ENCODE peak calls at places on chromosomes 16 and 17, in eight cellular contexts. W is PC-3, O is MM.1S, P is GM23248, H is hepatocyte, X is OCI-LY7, N is GM23338, F is HCT116. I is an unnamed sample. For H3K9me2, the result is how much of the 10 kb centered on the place peaks cover.

GRCh38 chr17:3890082-3890892 is 2.6 kb downstream of the CAMKK1 start:
- DNase-seq in W (peak), O (no peak), P (peak), H (peak), X (no peak), N (no peak), F (peak), I (peak)

GRCh38 chr16:31356566-31357323 is 1.8 kb downstream of the ITGAX start:
- DNase-seq in W (no peak), O (no peak), P (no peak), H (no peak), X (no peak), N (peak), F (no peak), I (no peak)

GRCh38 chr17:50582741-50583140 is 22.2 kb downstream of the CACNA1G start:
- DNase-seq in W (no peak), O (no peak), P (no peak), H (no peak), X (no peak), N (no peak), F (no peak), I (no peak)

GRCh38 chr16:54118846-54119245 is 167.7 kb downstream of the IRX3 start:
- DNase-seq in W (no peak), O (no peak), P (peak), H (no peak), X (no peak), N (no peak), F (no peak), I (no peak)

GRCh38 chr16:69917739-69918138 is 33.4 kb upstream of the CLEC18A start:
- DNase-seq in W (peak), O (no peak), P (peak), H (peak), X (no peak), N (peak), F (no peak), I (peak)

GRCh38 chr16:10835281-10835931 is 16.8 kb upstream of the TVP23A start:
- DNase-seq in W (no peak), O (no peak), P (no peak), H (no peak), X (no peak), N (no peak), F (no peak), I (no peak)

GRCh38 chr16:89958068-89958467 is 9.5 kb downstream of the DEF8 start:
- DNase-seq in W (peak), O (no peak), P (peak), H (no peak), X (peak), N (peak), F (peak), I (no peak)

GRCh38 chr17:22694362-22695227 is 1002.3 kb downstream of the KCNJ18 start:
- DNase-seq in W (no peak), O (no peak), P (no peak), H (no peak), X (no peak), N (peak), F (no peak), I (no peak)

GRCh38 chr17:64161380-64161779 is 31.4 kb upstream of the ERN1 start:
- DNase-seq in W (no peak), O (no peak), P (peak), H (no peak), X (no peak), N (no peak), F (no peak), I (no peak)

GRCh38 chr16:54506691-54507090 is 220.1 kb upstream of the IRX3 start:
- DNase-seq in W (no peak), O (no peak), P (no peak), H (no peak), X (no peak), N (peak), F (no peak), I (no peak)

GRCh38 chr16:29876578-29877249 is 13.7 kb upstream of the CDIPT start:
- DNase-seq in W (no peak), O (no peak), P (peak), H (no peak), X (no peak), N (peak), F (no peak), I (no peak)

GRCh38 chr17:70329751-70330150 is 160.4 kb downstream of the KCNJ2 start:
- DNase-seq in W (no peak), O (no peak), P (no peak), H (no peak), X (no peak), N (no peak), F (no peak), I (no peak)

GRCh38 chr17:79849953-79850352 is 10.7 kb upstream of the CBX4 start:
- DNase-seq in W (no peak), O (no peak), P (no peak), H (peak), X (no peak), N (no peak), F (no peak), I (no peak)

GRCh38 chr17:6429266-6429665 is 5.7 kb downstream of the AIPL1 start:
- DNase-seq in W (no peak), O (no peak), P (no peak), H (no peak), X (no peak), N (no peak), F (no peak), I (no peak)

GRCh38 chr16:19130852-19131808 is 17.4 kb downstream of the ITPRIPL2 start:
- DNase-seq in W (peak), O (no peak), P (peak), H (peak), X (peak), N (peak), F (no peak), I (no peak)

GRCh38 chr16:5438591-5438990 is 341.0 kb upstream of the EEF2KMT start:
- DNase-seq in W (no peak), O (no peak), P (no peak), H (no peak), X (no peak), N (no peak), F (peak), I (no peak)

GRCh38 chr16:8998114-8998513 is 34.4 kb upstream of the USP7 start:
- DNase-seq in W (peak), O (no peak), P (peak), H (peak), X (no peak), N (no peak), F (no peak), I (no peak)

GRCh38 chr17:3594976-3595375 is 14.2 kb downstream of the TRPV1 start:
- DNase-seq in W (no peak), O (no peak), P (no peak), H (no peak), X (no peak), N (no peak), F (no peak), I (no peak)

GRCh38 chr16:9976641-9977040 is 205.6 kb downstream of the GRIN2A start:
- DNase-seq in W (no peak), O (no peak), P (no peak), H (no peak), X (no peak), N (no peak), F (no peak), I (no peak)

GRCh38 chr17:21275047-21275578 is 9.4 kb upstream of the MAP2K3 start:
- DNase-seq in W (no peak), O (no peak), P (no peak), H (peak), X (no peak), N (peak), F (no peak), I (no peak)

GRCh38 chr17:21817791-21818364 is 125.6 kb downstream of the KCNJ18 start:
- DNase-seq in W (no peak), O (no peak), P (no peak), H (no peak), X (no peak), N (no peak), F (no peak), I (peak)

GRCh38 chr16:86087561-86088230 is 188.7 kb downstream of the IRF8 start:
- DNase-seq in W (no peak), O (no peak), P (no peak), H (no peak), X (no peak), N (no peak), F (no peak), I (no peak)

GRCh38 chr16:86609115-86609514 is 30.8 kb downstream of the FOXL1 start:
- DNase-seq in W (no peak), O (no peak), P (peak), H (no peak), X (no peak), N (no peak), F (no peak), I (no peak)

GRCh38 chr16:79154081-79154480 is 446.5 kb downstream of the MAF start:
- DNase-seq in W (no peak), O (no peak), P (no peak), H (no peak), X (no peak), N (no peak), F (no peak), I (no peak)

GRCh38 chr17:27407916-27408846 is 48.1 kb upstream of the KSR1 start:
- DNase-seq in W (peak), O (no peak), P (peak), H (peak), X (no peak), N (no peak), F (peak), I (peak)

GRCh38 chr17:34241062-34241461 is 14.0 kb upstream of the CCL2 start:
- DNase-seq in W (no peak), O (no peak), P (no peak), H (no peak), X (no peak), N (no peak), F (no peak), I (no peak)

GRCh38 chr16:48613061-48613957 is 3.3 kb upstream of the N4BP1 start:
- DNase-seq in W (peak), O (peak), P (peak), H (peak), X (peak), N (peak), F (no peak), I (peak)

GRCh38 chr16:27330542-27330941 is 16.8 kb downstream of the IL4R start:
- DNase-seq in W (no peak), O (no peak), P (peak), H (peak), X (no peak), N (no peak), F (no peak), I (peak)

GRCh38 chr17:804541-805435 is 22.6 kb downstream of the MRM3 start:
- DNase-seq in W (no peak), O (no peak), P (no peak), H (no peak), X (no peak), N (peak), F (no peak), I (no peak)

GRCh38 chr17:50899559-50900319 is 33.6 kb upstream of the TOB1 start:
- DNase-seq in W (no peak), O (no peak), P (no peak), H (no peak), X (no peak), N (no peak), F (no peak), I (no peak)

GRCh38 chr16:38941-39892 is 14.2 kb downstream of the POLR3K start:
- DNase-seq in W (peak), O (peak), P (no peak), H (peak), X (peak), N (no peak), F (no peak), I (peak)

GRCh38 chr16:66360624-66361324 is 5.7 kb upstream of the CDH5 start:
- DNase-seq in W (no peak), O (peak), P (no peak), H (no peak), X (peak), N (no peak), F (no peak), I (no peak)
- H3K9me2 ChIP-seq in W (under half), O (under half), P (under half), H (under half), X (under half), N (under half), F (under half), I (under half)

DNA sequence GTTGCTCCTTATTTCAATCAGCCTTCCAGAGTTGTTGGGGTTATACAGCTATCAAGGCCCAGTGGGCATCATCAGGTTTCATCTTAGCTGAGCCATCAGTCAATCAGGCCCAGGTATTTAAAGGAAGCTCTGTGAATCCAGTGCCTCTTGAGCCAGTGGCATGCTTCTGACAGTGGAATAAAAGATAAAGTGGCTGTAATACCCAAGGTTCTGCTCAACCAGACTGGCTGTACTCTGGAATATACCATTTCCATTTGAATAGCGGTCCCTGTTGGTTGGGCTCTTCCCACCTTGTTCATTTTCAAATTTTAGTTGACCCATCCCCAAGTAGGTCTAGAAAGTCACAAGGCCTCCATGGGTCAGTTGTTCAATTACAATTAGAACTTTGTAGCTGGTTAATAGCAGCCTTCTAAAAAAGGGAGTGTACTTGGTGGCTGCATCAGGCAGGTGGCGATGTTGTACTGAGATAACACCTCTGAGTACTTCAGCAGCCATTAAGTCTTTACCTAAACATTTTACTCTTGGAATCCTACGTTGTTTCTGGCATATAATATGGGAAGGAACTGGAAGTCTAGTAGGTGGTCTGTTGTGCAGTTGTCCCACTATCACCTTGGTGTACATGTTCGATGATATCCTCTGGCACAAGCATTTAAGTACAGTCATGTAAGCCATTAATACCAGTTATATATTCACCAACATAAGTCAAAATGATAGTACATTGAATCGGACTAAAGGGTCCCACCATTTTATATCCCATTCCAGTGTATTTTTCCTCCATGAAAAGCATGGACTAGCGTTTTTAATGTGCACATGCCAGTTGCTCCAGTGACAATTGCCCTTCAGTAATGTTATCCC is 294.1 kb downstream of the BCAS3 start:
- DNase-seq in W (peak), O (peak), P (peak), H (peak), X (peak), N (peak), F (peak), I (peak)
- H2AFZ ChIP-seq in W (peak), O (no peak), P (no peak), H (no peak), X (no peak), N (no peak), F (no peak), I (no peak)

GRCh38 chr17:46738544-46738943 is 79.9 kb downstream of the WNT3 start:
- DNase-seq in W (no peak), O (no peak), P (peak), H (no peak), X (no peak), N (no peak), F (no peak), I (peak)
- H3K9me2 ChIP-seq in W (under half), O (under half), P (under half), H (under half), X (under half), N (under half), F (under half), I (under half)

GRCh38 chr17:60106377-60107059 is 27.8 kb upstream of the HEATR6 start:
- DNase-seq in W (peak), O (no peak), P (peak), H (no peak), X (no peak), N (no peak), F (no peak), I (no peak)
- H2AFZ ChIP-seq in W (no peak), O (no peak), P (no peak), H (no peak), X (peak), N (no peak), F (no peak), I (no peak)

GRCh38 chr17:30207655-30208054 is 27.8 kb downstream of the SLC6A4 start:
- DNase-seq in W (no peak), O (no peak), P (no peak), H (no peak), X (no peak), N (no peak), F (no peak), I (no peak)

GRCh38 chr17:30200086-30200485 is 35.4 kb downstream of the SLC6A4 start:
- DNase-seq in W (no peak), O (no peak), P (no peak), H (no peak), X (no peak), N (no peak), F (no peak), I (no peak)

GRCh38 chr17:30199600-30199999 is 35.9 kb downstream of the SLC6A4 start:
- DNase-seq in W (no peak), O (no peak), P (peak), H (no peak), X (no peak), N (no peak), F (no peak), I (no peak)

GRCh38 chr17:30208214-30208613 is 27.3 kb downstream of the SLC6A4 start:
- DNase-seq in W (no peak), O (no peak), P (no peak), H (no peak), X (no peak), N (no peak), F (no peak), I (no peak)

DNA sequence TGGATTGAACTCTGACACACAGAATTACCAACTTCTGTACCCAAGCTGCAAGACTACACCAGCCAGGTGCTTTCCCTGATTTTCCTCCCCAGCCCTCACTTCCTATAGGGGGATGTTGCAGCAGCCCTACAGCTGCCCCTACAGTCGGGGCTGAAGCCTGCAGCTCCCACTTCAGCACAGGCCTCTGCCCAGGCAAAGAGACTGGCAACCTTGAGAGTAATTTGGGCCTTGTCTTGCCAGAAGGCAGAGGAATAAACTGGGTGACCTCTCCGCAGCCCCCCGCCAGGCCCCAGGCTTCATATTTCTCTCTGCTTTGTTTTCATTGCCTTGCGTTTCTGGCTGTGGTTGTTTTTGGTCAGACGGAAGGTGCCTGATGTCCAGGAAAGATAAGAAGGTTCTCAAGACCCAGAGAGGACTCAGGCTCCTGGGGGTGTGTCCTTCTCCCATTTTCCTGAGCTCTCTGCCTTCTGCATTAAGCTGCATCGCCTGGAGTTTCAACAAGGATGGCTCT is 32.0 kb downstream of the SLC6A4 start:
- DNase-seq in W (no peak), O (no peak), P (no peak), H (no peak), X (no peak), N (peak), F (no peak), I (no peak)
- H3K9me2 ChIP-seq in W (under half), O (under half), P (under half), H (under half), X (under half), N (under half), F (under half), I (under half)

DNA sequence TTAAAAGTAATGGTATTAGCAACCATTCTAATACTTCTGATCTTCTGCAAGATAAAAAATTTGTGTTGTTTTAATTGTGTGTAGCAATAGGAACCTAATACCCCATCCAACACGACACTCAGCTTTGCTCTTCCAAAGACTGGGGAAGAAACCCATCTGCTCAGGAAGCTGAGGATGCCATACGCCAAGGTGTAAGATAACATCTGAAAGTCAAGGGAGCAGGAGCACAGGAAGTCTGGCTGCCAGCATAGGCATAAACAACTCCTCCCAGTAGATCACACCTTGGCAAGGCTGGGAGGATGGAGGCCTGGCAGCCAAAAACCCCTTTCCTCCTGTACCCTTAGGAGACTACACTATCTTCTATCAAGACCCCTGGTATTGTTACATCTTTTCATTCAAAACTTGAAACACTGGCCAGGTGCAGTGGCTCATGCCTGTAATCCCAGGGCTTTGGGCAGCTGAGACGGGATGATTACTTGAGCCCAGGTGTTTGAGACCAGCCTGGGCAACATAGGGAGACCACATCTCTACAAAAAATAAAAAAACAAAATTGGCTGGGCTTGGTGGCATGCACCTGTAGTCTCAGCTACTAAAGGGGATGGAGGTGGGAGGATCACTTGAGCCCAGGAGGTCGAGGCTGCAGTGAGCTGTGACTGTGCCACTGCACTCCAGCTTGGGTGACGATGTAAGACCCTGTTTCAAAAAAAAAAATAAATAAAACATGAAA is 5.7 kb upstream of the SPHK1 start:
- DNase-seq in W (no peak), O (no peak), P (no peak), H (no peak), X (no peak), N (no peak), F (no peak), I (no peak)
- H2AFZ ChIP-seq in W (no peak), O (no peak), P (no peak), H (no peak), X (no peak), N (no peak), F (no peak), I (no peak)

GRCh38 chr16:87703835-87704375 is 61.9 kb downstream of the KLHDC4 start:
- DNase-seq in W (no peak), O (no peak), P (no peak), H (no peak), X (no peak), N (no peak), F (no peak), I (no peak)
- H3K9me2 ChIP-seq in W (under half), O (under half), P (under half), H (under half), X (under half), N (under half), F (under half), I (under half)

GRCh38 chr17:72826602-72827001 is 265.9 kb downstream of the SLC39A11 start:
- DNase-seq in W (peak), O (no peak), P (peak), H (no peak), X (no peak), N (no peak), F (peak), I (no peak)
- H2AFZ ChIP-seq in W (no peak), O (no peak), P (no peak), H (no peak), X (no peak), N (no peak), F (no peak), I (no peak)